ENCODE peak calls at places on chromosomes 12 and 14, in four cellular contexts. Y is stomach, W is endothelial cell of umbilical vein, J is lower leg skin. V is an unnamed sample.

GRCh38 chr12:130104596-130105253 is 57.5 kb upstream of the FZD10 start:
- DNase-seq in J (no peak), W (no peak), Y (no peak), V (no peak)

GRCh38 chr12:75933136-75933535 is 98.4 kb downstream of the PHLDA1 start:
- DNase-seq in W (peak; percentile 27), Y (no peak), J (no peak), V (no peak)

GRCh38 chr12:93060666-93061413 is 131.7 kb upstream of the EEA1 start:
- DNase-seq in Y (no peak), W (peak; percentile 56), J (no peak), V (no peak)

GRCh38 chr12:25957898-25958253 is 606 bp upstream of the RASSF8 start:
- DNase-seq in Y (no peak), W (peak; percentile 93), J (peak; percentile 30), V (no peak)

GRCh38 chr12:24860546-24860945 is 88.4 kb downstream of the BCAT1 start:
- DNase-seq in W (no peak), J (no peak), Y (no peak), V (no peak)

GRCh38 chr12:75305412-75306332 is 24.5 kb downstream of the CAPS2 start:
- DNase-seq in W (no peak), J (no peak), Y (no peak), V (no peak)

GRCh38 chr12:83313322-83313721 is 626.6 kb downstream of the TMTC2 start:
- DNase-seq in W (no peak), Y (no peak), J (no peak), V (no peak)

GRCh38 chr12:102329883-102330282 is 132.2 kb upstream of the PMCH start:
- DNase-seq in W (no peak), J (no peak), Y (no peak), V (no peak)

GRCh38 chr12:78674311-78675085 is 190.1 kb upstream of the SYT1 start:
- DNase-seq in W (no peak), Y (no peak), J (no peak), V (no peak)

GRCh38 chr12:123410041-123410412 is 26.1 kb downstream of the KMT5A start:
- DNase-seq in J (no peak), W (no peak), Y (no peak), V (no peak)

GRCh38 chr14:76929927-76930326 is 98.6 kb downstream of the IRF2BPL start:
- DNase-seq in J (no peak), Y (no peak), W (no peak), V (peak; percentile 33)

GRCh38 chr14:86723254-86723624 is 1193.3 kb downstream of the FLRT2 start:
- DNase-seq in W (no peak), J (no peak), Y (no peak), V (no peak)

GRCh38 chr14:69693823-69694729 is 72.9 kb upstream of the SRSF5 start:
- DNase-seq in W (no peak), J (no peak), Y (peak; percentile 75), V (peak; percentile 84)

GRCh38 chr12:48764521-48764920 is 24.4 kb downstream of the ADCY6 start:
- DNase-seq in J (no peak), Y (peak; percentile 52), W (no peak), V (peak; percentile 65)

GRCh38 chr12:15701721-15702156 is 87.4 kb downstream of the EPS8 start:
- DNase-seq in W (peak; percentile 88), Y (no peak), J (no peak), V (no peak)

GRCh38 chr12:84553331-84554117 is 359.1 kb downstream of the SLC6A15 start:
- DNase-seq in J (no peak), Y (no peak), W (no peak), V (no peak)

GRCh38 chr14:64709126-64709525 is 4.9 kb downstream of the PLEKHG3 start:
- DNase-seq in W (no peak), J (no peak), Y (no peak), V (no peak)

GRCh38 chr12:113700943-113701342 is 229.3 kb upstream of the LHX5 start:
- DNase-seq in J (no peak), W (no peak), Y (no peak), V (no peak)

GRCh38 chr12:127745466-127746220 is 521.3 kb upstream of the TMEM132C start:
- DNase-seq in J (no peak), W (no peak), Y (no peak), V (no peak)

GRCh38 chr14:70045715-70046535 is 142.8 kb downstream of the SLC8A3 start:
- DNase-seq in J (no peak), W (peak; percentile 56), Y (peak; percentile 86), V (peak; percentile 78)

GRCh38 chr12:127998936-127999467 is 268.0 kb upstream of the TMEM132C start:
- DNase-seq in J (no peak), W (no peak), Y (no peak), V (no peak)

GRCh38 chr12:62106547-62107175 is 153.5 kb upstream of the USP15 start:
- DNase-seq in Y (no peak), W (no peak), J (no peak), V (no peak)

GRCh38 chr12:3741882-3742672 is 10.8 kb downstream of the CRACR2A start:
- DNase-seq in Y (no peak), W (no peak), J (no peak), V (no peak)

GRCh38 chr12:131829351-131829794 is 1.2 kb downstream of the MMP17 start:
- DNase-seq in W (no peak), J (no peak), Y (no peak), V (no peak)

GRCh38 chr12:53326460-53327185 is 5.2 kb upstream of the AAAS start:
- DNase-seq in J (no peak), Y (no peak), W (no peak), V (no peak)

GRCh38 chr12:109879332-109880048 is 851 bp downstream of the GLTP start:
- DNase-seq in J (no peak), Y (no peak), W (peak; percentile 33), V (no peak)

GRCh38 chr14:50875359-50876090 is 3.7 kb downstream of the ABHD12B start:
- DNase-seq in J (no peak), Y (no peak), W (no peak), V (no peak)

GRCh38 chr14:41606249-41607118 is at the start of gene LRFN5:
- DNase-seq in W (no peak), J (peak; percentile 19), Y (no peak), V (no peak)

GRCh38 chr14:105935384-105935783 is 409.0 kb downstream of the TMEM121 start:
- DNase-seq in J (no peak), W (no peak), Y (no peak), V (no peak)

GRCh38 chr12:132773077-132774020 is 11.7 kb upstream of the ANKLE2 start:
- DNase-seq in W (no peak), J (no peak), Y (no peak), V (no peak)

GRCh38 chr14:98200621-98201020 is 1071.4 kb downstream of the BCL11B start:
- DNase-seq in J (no peak), W (no peak), Y (no peak), V (no peak)

GRCh38 chr14:80211143-80212024 is at the start of gene DIO2:
- DNase-seq in Y (no peak), J (peak; percentile 16), W (peak; percentile 3), V (no peak)
- TF ChIP-seq POLR2A in Y (no peak), J (no peak), W (no peak), V (no peak)

GRCh38 chr14:94598816-94599655 is 13.2 kb upstream of the SERPINA3 start:
- DNase-seq in Y (peak; percentile 71), W (peak; percentile 77), J (peak; percentile 82), V (peak; percentile 76)
- TF ChIP-seq POLR2A in Y (no peak), W (no peak), J (no peak), V (no peak)

GRCh38 chr12:34350092-34351041 is 328.1 kb downstream of the ALG10 start:
- DNase-seq in J (no peak), Y (no peak), W (no peak), V (no peak)
- TF ChIP-seq POLR2A in J (no peak), Y (no peak), W (no peak), V (no peak)

DNA sequence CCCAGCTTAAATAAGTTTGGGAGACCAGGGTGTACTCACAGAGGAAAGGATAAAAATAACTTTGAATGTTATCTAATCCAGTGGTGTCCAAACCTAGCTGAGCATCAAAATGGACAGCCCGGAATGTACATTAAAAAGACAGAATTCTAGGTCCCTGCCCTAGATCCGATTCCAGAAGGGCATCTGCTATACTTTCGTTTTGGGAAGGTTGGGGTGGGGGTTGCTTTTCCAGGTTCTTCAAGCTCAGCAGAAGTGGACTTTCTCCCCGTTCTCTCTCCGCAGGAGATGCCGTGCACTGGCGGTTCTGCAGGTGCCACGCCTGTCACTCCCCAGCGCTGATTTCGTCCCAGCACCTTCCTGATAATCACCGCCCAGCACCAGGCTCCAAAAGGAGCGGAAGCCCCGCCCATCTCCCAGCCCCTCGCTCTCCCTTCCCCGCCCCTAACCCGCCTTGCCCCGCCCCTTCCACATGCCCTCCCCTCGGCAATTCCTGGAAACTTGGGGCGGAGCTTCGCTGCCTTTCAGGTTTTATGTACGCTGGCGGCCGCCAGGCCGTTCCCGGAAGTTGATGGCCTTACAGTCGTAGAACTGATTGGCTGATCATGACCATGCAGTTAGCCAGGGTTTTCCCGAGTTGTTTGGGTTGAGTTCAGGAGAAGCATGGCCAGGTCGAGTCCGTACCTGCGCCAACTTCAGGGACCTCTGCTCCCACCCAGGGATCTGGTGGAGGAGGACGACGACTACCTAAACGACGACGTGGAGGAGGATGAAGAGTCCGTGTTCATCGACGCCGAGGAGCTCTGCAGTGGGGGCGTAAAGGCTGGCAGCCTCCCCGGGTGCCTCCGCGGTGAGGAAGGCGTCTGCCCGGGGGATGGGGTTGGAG is at the start of gene HELB:
- DNase-seq in W (peak; percentile 95), J (peak; percentile 97), Y (peak; percentile 100), V (peak; percentile 100)
- TF ChIP-seq POLR2A in W (peak; percentile 67), J (no peak), Y (peak; percentile 57), V (peak; percentile 87)

DNA sequence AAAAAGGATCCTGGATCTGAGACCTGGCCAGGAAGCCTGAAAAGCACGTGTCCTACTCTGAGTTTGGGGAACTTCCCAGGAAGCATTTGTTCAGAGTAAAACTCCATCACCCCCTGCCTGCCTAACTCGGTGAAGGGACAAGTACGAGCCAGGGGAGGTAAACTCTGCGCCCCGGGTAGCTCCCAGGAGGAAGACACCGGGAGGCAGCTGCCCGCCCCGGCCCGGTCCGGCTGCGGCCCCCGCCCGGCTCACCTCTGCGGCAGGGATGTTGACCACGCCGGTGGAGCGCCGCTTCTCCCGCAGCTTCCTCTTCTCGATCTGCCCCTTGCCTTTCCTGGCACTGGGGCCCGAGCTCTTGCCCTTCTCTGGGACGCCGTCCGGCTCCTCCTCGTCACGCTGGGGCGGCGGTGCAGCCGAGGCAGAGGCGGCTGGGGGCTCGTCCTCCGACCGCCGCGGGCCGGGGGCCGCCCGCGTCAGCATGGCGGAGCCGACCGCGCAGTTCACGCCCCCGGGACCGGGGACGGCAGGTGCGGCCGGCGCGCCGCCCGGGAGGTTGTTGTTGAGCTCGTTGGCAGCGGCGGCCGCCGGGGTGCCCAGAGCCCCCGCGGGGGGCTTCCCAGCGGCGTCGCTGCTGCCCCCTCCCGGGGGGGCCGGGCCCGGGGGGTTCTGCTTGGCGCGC is 1.1 kb downstream of the PAWR start:
- DNase-seq in J (peak; percentile 56), W (peak; percentile 70), Y (peak; percentile 49), V (peak; percentile 48)
- TF ChIP-seq POLR2A in J (no peak), W (no peak), Y (no peak), V (peak; percentile 9)

DNA sequence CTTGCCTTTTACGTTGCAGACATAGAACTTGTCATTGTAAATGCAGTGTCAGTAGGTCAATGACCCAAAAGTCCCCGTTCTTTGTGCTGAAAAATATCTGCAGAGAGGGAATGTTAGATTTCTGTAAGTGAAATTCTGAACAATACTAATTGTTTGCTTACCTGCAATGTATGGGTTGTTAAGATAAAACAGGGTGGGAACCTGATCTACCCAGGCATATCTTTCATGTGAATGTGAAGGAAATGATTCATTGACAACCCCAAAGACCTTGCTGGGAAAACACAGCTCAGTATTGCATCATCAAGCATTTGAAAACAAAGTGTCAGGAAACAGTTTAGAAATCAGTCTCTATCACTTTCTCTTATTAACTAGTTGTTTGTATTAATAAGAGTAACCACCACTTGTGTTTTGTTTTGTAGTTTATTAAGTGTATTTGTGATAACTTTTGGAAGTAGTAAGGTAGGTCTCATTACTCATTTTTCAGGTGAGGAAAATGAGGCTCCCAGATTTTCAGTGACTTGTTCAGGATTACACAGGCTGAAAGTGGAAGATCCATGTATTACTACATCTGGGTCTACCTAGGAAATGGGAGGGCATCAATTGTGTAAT is 57.9 kb upstream of the SLC38A2 start:
- DNase-seq in Y (no peak), J (no peak), W (peak; percentile 97), V (no peak)
- TF ChIP-seq POLR2A in Y (no peak), J (no peak), W (peak; percentile 72), V (no peak)

V was measured in transverse colon.